ENCODE peak calls at places on chromosomes 4 and X, in four cellular contexts. T is left ventricle myocardium inferior, X is IMR-90, P is body of pancreas. D is an unnamed sample.

GRCh38 chr4:162011039-162011438 is 152.8 kb downstream of the FSTL5 start:
- DNase-seq in T (no peak), X (peak; percentile 0), P (no peak), D (no peak)

GRCh38 chrX:130793966-130794365 is 109.0 kb downstream of the ENOX2 start:
- DNase-seq in T (no peak), X (no peak), P (no peak), D (no peak)

GRCh38 chr4:188218392-188218791 is 79.2 kb downstream of the TRIML1 start:
- DNase-seq in T (no peak), X (no peak), P (no peak), D (no peak)

GRCh38 chrX:140815868-140816267 is 106.3 kb downstream of the LINC00632 start:
- DNase-seq in T (no peak), X (peak; percentile 10), P (no peak), D (peak; percentile 28)

GRCh38 chrX:131985526-131986049 is 37.5 kb upstream of the STK26 start:
- DNase-seq in T (no peak), X (no peak), P (no peak), D (no peak)

GRCh38 chr4:153773236-153773690 is 13.4 kb upstream of the RNF175 start:
- DNase-seq in T (no peak), X (no peak), P (no peak), D (no peak)

GRCh38 chr4:38591617-38592337 is 72.2 kb upstream of the KLF3 start:
- DNase-seq in T (no peak), X (no peak), P (no peak), D (no peak)

GRCh38 chr4:13933163-13933562 is 305.6 kb upstream of the BOD1L1 start:
- DNase-seq in T (no peak), X (peak; percentile 77), P (no peak), D (no peak)

GRCh38 chr4:30719363-30720020 is 677 bp upstream of the PCDH7 start:
- DNase-seq in T (peak; percentile 57), X (peak; percentile 68), P (peak; percentile 29), D (peak; percentile 90)

GRCh38 chr4:111685205-111685604 is 460.0 kb upstream of the FAM241A start:
- DNase-seq in T (no peak), X (no peak), P (no peak), D (no peak)

GRCh38 chr4:24143741-24144140 is 253.9 kb upstream of the PPARGC1A start:
- DNase-seq in T (no peak), X (no peak), P (no peak), D (no peak)

GRCh38 chrX:37678574-37678973 is 7.0 kb upstream of the XK start:
- DNase-seq in T (no peak), X (no peak), P (no peak), D (no peak)

GRCh38 chr4:82758701-82759685 is 39.6 kb downstream of the SCD5 start:
- DNase-seq in T (no peak), X (no peak), P (no peak), D (no peak)

GRCh38 chrX:22314211-22314610 is 41.5 kb downstream of the CBLL2 start:
- DNase-seq in T (no peak), X (no peak), P (no peak), D (no peak)

GRCh38 chr4:177265729-177266128 is 43.9 kb upstream of the NEIL3 start:
- DNase-seq in T (no peak), X (no peak), P (no peak), D (no peak)

GRCh38 chr4:69360271-69360670 is 80.0 kb downstream of the UGT2B28 start:
- DNase-seq in T (no peak), X (no peak), P (peak; percentile 12), D (no peak)

GRCh38 chrX:77003956-77004355 is 443.2 kb upstream of the FGF16 start:
- DNase-seq in T (no peak), X (no peak), P (no peak), D (no peak)

GRCh38 chrX:124497386-124497785 is 151.0 kb downstream of the SH2D1A start:
- DNase-seq in T (no peak), X (no peak), P (no peak), D (no peak)

DNA sequence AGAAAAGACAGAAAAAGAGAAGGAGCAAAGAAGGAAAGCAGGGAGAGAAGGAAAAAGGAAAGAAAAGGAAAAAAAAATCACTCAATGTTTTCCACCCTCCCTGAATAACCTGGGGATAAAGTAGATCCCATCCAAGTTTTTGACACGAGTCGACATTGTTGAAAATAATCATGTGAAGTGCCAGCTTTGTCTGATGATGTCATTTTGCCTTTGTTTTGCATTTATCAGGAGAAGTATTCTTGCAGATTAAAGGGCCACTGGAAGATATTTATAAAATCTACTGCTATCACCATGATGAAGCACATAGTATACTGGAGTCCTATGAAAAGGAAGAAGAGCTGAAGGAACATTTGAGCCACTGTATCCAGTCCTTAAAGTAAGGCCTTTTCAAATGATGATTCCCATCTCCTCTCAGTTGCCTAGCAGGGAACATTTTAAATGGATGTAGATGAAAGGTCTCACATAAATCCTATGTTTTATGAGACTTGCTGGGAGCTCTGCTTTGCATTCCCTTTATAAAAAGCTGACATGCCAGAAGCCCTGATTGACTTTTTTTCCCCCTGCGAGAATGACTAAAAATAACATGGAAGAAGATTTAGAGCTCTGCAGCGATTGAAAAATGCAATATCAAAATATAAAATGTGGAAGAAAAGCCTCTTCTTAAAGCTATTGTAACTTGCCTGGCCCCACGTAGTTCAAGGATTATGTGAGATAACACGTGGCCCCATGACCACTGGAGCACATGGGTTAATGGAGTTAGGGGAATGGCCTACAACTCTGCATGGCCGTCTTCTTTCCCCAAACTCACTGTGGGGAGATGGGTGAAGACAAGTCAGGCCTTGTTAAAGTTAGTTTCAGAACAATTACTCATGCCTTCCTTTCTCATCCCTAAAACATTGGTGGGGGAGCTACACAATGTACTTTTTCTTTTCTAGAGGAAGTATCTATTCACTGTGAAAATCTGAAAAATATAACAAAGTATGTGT is 77.5 kb downstream of the INTS12 start:
- DNase-seq in T (no peak), X (no peak), P (no peak), D (no peak)
- H3K4me1 ChIP-seq in T (peaks cover 48% of the 10 kb centered on the region), X (no peaks in the 10 kb centered on the region), P (peaks cover 23% of the 10 kb centered on the region), D (peaks cover 9% of the 10 kb centered on the region)

GRCh38 chr4:56512166-56512565 is 6.6 kb downstream of the ARL9 start:
- DNase-seq in T (no peak), X (peak; percentile 45), P (no peak), D (no peak)

GRCh38 chr4:56505269-56506109 is at the start of gene ARL9:
- DNase-seq in T (peak; percentile 27), X (peak; percentile 40), P (peak; percentile 57), D (no peak)

GRCh38 chr4:56511098-56511497 is 5.5 kb downstream of the ARL9 start:
- DNase-seq in T (no peak), X (no peak), P (no peak), D (no peak)

GRCh38 chr4:56506110-56506705 is 617 bp downstream of the ARL9 start:
- DNase-seq in T (no peak), X (no peak), P (no peak), D (no peak)
- H3K27ac ChIP-seq in T (no peak overlapping the region), X (no peak overlapping the region), P (no peak overlapping the region), D (no peak overlapping the region)

GRCh38 chrX:153524234-153524633 is 6.8 kb downstream of the ATP2B3 start:
- DNase-seq in T (no peak), X (no peak), P (no peak), D (no peak)
- H3K27me3 ChIP-seq in T (peaks cover 70% of the 10 kb centered on the region), X (peaks cover 25% of the 10 kb centered on the region), P (no peaks in the 10 kb centered on the region), D (no peaks in the 10 kb centered on the region)

GRCh38 chrX:153926863-153927685 is 1.0 kb upstream of the ARHGAP4 start:
- DNase-seq in T (peak; percentile 49), X (peak; percentile 10), P (peak; percentile 43), D (peak; percentile 88)

GRCh38 chrX:153926594-153926862 is 464 bp upstream of the ARHGAP4 start:
- DNase-seq in T (no peak), X (no peak), P (no peak), D (no peak)

GRCh38 chrX:153924149-153924861 is 1.8 kb downstream of the ARHGAP4 start:
- DNase-seq in T (no peak), X (peak; percentile 44), P (no peak), D (peak; percentile 52)

GRCh38 chrX:153925739-153926593 is at the start of gene ARHGAP4:
- DNase-seq in T (no peak), X (no peak), P (no peak), D (no peak)

GRCh38 chrX:153925387-153925738 is 701 bp downstream of the ARHGAP4 start:
- DNase-seq in T (no peak), X (no peak), P (no peak), D (no peak)
- H3K4me1 ChIP-seq in T (peaks cover 73% of the 10 kb centered on the region), X (peaks cover 2% of the 10 kb centered on the region), P (peaks cover 29% of the 10 kb centered on the region), D (peaks cover 6% of the 10 kb centered on the region)